ENCODE peak calls at places on chromosomes 11 and 22, in six cellular contexts. Q is HepG2; D is heart left ventricle; J is IMR-90; W is A549; N is CD8-positive, alpha-beta memory T cell. S is an unnamed sample.

GRCh38 chr11:726278-726915 is 20.4 kb downstream of the EPS8L2 start:
- DNase-seq in W (no peak), Q (no peak), J (peak), N (peak), D (no peak), S (peak)

GRCh38 chr11:76629853-76630599 is 40.5 kb downstream of the LRRC32 start:
- DNase-seq in Q (no peak), N (no peak), D (peak), J (peak), W (no peak), S (peak)

GRCh38 chr22:49094151-49094550 is 733.5 kb downstream of the BRD1 start:
- DNase-seq in J (no peak), W (no peak), D (no peak), Q (no peak), N (no peak), S (no peak)

GRCh38 chr11:64913171-64913727 is 3.8 kb downstream of the ATG2A start:
- DNase-seq in J (no peak), W (no peak), N (no peak), Q (no peak), D (no peak), S (no peak)

GRCh38 chr11:78040691-78041379 is 17.8 kb upstream of the KCTD14 start:
- DNase-seq in Q (no peak), D (no peak), W (no peak), J (no peak), N (no peak), S (no peak)

GRCh38 chr11:117690484-117691205 is 106.4 kb downstream of the DSCAML1 start:
- DNase-seq in Q (no peak), J (no peak), N (no peak), W (no peak), D (no peak), S (no peak)

GRCh38 chr11:35223429-35223828 is 84.5 kb downstream of the CD44 start:
- DNase-seq in D (no peak), W (no peak), N (no peak), J (peak), Q (no peak), S (no peak)

GRCh38 chr11:8913961-8914660 is 3.1 kb downstream of the AKIP1 start:
- DNase-seq in Q (peak), N (peak), W (peak), D (peak), J (peak), S (no peak)

GRCh38 chr11:100356035-100356434 is 331.1 kb upstream of the ARHGAP42 start:
- DNase-seq in Q (no peak), D (no peak), W (no peak), J (no peak), N (no peak), S (no peak)

GRCh38 chr11:80096736-80097135 is 655.9 kb upstream of the TENM4 start:
- DNase-seq in Q (no peak), D (no peak), J (peak), W (no peak), N (no peak), S (no peak)

GRCh38 chr11:119739021-119739703 is 10.2 kb upstream of the NECTIN1 start:
- DNase-seq in D (no peak), Q (no peak), W (no peak), N (no peak), J (no peak), S (no peak)

GRCh38 chr11:13008625-13009475 is at the start of gene RASSF10:
- DNase-seq in N (no peak), D (peak), J (no peak), W (peak), Q (no peak), S (peak)

GRCh38 chr11:18243783-18244362 is 4.6 kb downstream of the SAA2 start:
- DNase-seq in J (peak), W (peak), D (no peak), Q (peak), N (peak), S (peak)

GRCh38 chr22:19810381-19811141 is 44.1 kb downstream of the GNB1L start:
- DNase-seq in D (no peak), W (no peak), J (peak), Q (no peak), N (no peak), S (no peak)

GRCh38 chr11:2802389-2803185 is 83.0 kb downstream of the CDKN1C start:
- DNase-seq in N (no peak), J (no peak), D (peak), W (no peak), Q (no peak), S (peak)

GRCh38 chr22:25235547-25236290 is 16.3 kb downstream of the CRYBB2 start:
- DNase-seq in D (peak), W (peak), J (peak), Q (peak), N (no peak), S (peak)

GRCh38 chr11:96827164-96827563 is 437.4 kb downstream of the JRKL start:
- DNase-seq in W (peak), J (peak), Q (no peak), N (no peak), D (no peak), S (no peak)

GRCh38 chr11:61067782-61068181 is 34.5 kb upstream of the CD5 start:
- DNase-seq in W (no peak), J (no peak), D (no peak), N (no peak), Q (no peak), S (no peak)

GRCh38 chr11:1126491-1126926 is 31.2 kb upstream of the MUC5AC start:
- DNase-seq in D (peak), Q (no peak), W (no peak), N (no peak), J (no peak), S (no peak)

GRCh38 chr11:76524919-76525318 is 80.1 kb downstream of the EMSY start:
- DNase-seq in N (no peak), Q (peak), J (peak), W (peak), D (no peak), S (peak)

GRCh38 chr11:2518112-2518982 is 73.5 kb downstream of the KCNQ1 start:
- DNase-seq in N (no peak), J (no peak), W (no peak), Q (no peak), D (no peak), S (no peak)

GRCh38 chr11:102581091-102581490 is 44.0 kb downstream of the MMP20 start:
- DNase-seq in D (no peak), N (no peak), Q (no peak), W (no peak), J (no peak), S (no peak)

GRCh38 chr22:23230348-23231068 is 50.2 kb downstream of the BCR start:
- DNase-seq in D (no peak), J (no peak), N (no peak), Q (no peak), W (no peak), S (no peak)

GRCh38 chr11:94171693-94172440 is 43.2 kb downstream of the PANX1 start:
- DNase-seq in Q (peak), D (no peak), W (peak), N (no peak), J (peak), S (no peak)

GRCh38 chr11:129951201-129951882 is 51.3 kb downstream of the PRDM10 start:
- DNase-seq in D (no peak), J (no peak), N (no peak), W (no peak), Q (no peak), S (no peak)

GRCh38 chr11:30310623-30311022 is 12.3 kb upstream of the ARL14EP start:
- DNase-seq in W (no peak), J (no peak), N (no peak), D (no peak), Q (no peak), S (no peak)

GRCh38 chr11:134261626-134262488 is 8.5 kb downstream of the ACAD8 start:
- DNase-seq in W (peak), Q (peak), N (no peak), D (no peak), J (no peak), S (no peak)

GRCh38 chr11:25566298-25567200 is 765.4 kb upstream of the ANO3 start:
- DNase-seq in W (no peak), D (peak), N (no peak), J (no peak), Q (no peak), S (peak)

GRCh38 chr22:49848690-49849160 is 4.9 kb upstream of the ZBED4 start:
- DNase-seq in Q (no peak), J (no peak), D (peak), N (no peak), W (no peak), S (no peak)

GRCh38 chr22:38935023-38935422 is 22.4 kb upstream of the APOBEC3A start:
- DNase-seq in N (no peak), Q (no peak), J (no peak), W (peak), D (peak), S (peak)

GRCh38 chr11:131042711-131043110 is 126.4 kb upstream of the SNX19 start:
- DNase-seq in W (no peak), D (no peak), J (no peak), N (no peak), Q (no peak), S (no peak)

GRCh38 chr11:133127746-133128145 is 404.6 kb downstream of the OPCML start:
- DNase-seq in N (no peak), Q (no peak), J (no peak), W (no peak), D (no peak), S (no peak)

GRCh38 chr11:121091492-121092179 is 9.4 kb upstream of the TECTA start:
- DNase-seq in Q (peak), J (no peak), N (no peak), W (no peak), D (no peak), S (no peak)

GRCh38 chr11:69518081-69518950 is 36.9 kb downstream of the LINC01488 start:
- DNase-seq in Q (no peak), W (no peak), N (no peak), J (peak), D (no peak), S (no peak)

GRCh38 chr22:19696504-19697276 is 17.6 kb upstream of the SEPTIN5 start:
- DNase-seq in D (no peak), J (no peak), Q (no peak), W (no peak), N (no peak), S (no peak)

GRCh38 chr11:3840870-3841425 is at the start of gene RHOG:
- DNase-seq in D (peak), J (peak), W (peak), N (peak), Q (peak), S (peak)

GRCh38 chr11:118232659-118233058 is 7.8 kb upstream of the JAML start:
- DNase-seq in D (no peak), N (no peak), W (no peak), J (no peak), Q (peak), S (no peak)

GRCh38 chr11:44563716-44564115 is 1.7 kb upstream of the CD82 start:
- DNase-seq in W (no peak), Q (no peak), D (no peak), N (no peak), J (peak), S (no peak)
- H3K27ac ChIP-seq in W (no peak), Q (no peak), D (no peak), N (no peak), J (peak), S (peak)

GRCh38 chr11:111269146-111269868 is 23.8 kb downstream of the POU2AF2 start:
- DNase-seq in Q (peak), D (no peak), N (no peak), J (no peak), W (no peak), S (no peak)
- H3K27ac ChIP-seq in Q (peak), D (no peak), N (no peak), J (no peak), W (no peak), S (no peak)

DNA sequence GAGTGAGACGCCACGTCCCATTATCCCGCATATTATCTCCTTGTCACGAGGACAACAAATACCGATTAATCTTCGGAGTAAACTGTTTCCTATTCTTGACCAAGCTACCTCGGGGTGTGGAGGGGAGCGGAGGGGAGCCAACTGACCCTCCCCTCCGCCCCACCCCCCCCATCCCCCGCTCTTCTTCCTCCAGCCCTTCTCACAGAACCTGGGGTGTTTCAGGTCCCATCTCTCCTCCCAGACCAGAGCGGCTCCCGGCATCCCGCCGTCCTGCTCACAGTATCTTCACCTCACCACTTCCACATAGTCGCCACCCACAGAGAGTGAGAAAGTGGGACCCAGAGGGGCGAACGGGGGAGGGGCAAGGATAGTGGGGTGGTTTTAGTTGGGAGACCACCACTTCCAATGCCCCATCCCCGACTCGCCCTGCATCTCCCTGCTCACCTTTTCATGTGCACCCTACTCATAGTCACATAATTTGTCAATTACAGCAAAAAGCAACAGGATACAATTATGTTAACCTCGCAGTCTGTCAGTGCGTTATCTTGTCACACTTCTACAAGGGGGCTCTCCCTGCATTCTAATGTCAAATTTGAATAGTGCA is 11.2 kb downstream of the PAX6 start:
- DNase-seq in Q (no peak), J (no peak), D (no peak), N (no peak), W (no peak), S (no peak)
- H3K27ac ChIP-seq in Q (no peak), J (no peak), D (no peak), N (no peak), W (no peak), S (no peak)

GRCh38 chr22:29030016-29030617 is 31.5 kb downstream of the C22orf31 start:
- DNase-seq in D (no peak), W (no peak), J (no peak), Q (peak), N (no peak), S (no peak)
- H3K27ac ChIP-seq in D (no peak), W (peak), J (peak), Q (peak), N (no peak), S (peak)

GRCh38 chr11:75313457-75314272 is 37.8 kb downstream of the ARRB1 start:
- DNase-seq in Q (no peak), D (peak), J (peak), W (no peak), N (no peak), S (peak)
- H3K27ac ChIP-seq in Q (no peak), D (peak), J (peak), W (no peak), N (peak), S (peak)

GRCh38 chr11:23991140-23991539 is 505.7 kb upstream of the LUZP2 start:
- DNase-seq in D (no peak), Q (no peak), J (peak), W (no peak), N (no peak), S (no peak)

GRCh38 chr11:23990346-23990745 is 506.5 kb upstream of the LUZP2 start:
- DNase-seq in W (no peak), D (no peak), N (no peak), Q (no peak), J (peak), S (no peak)

GRCh38 chr11:23988381-23989006 is 508.4 kb upstream of the LUZP2 start:
- DNase-seq in W (peak), D (no peak), N (no peak), Q (peak), J (peak), S (no peak)
- H3K27ac ChIP-seq in W (no peak), D (no peak), N (no peak), Q (no peak), J (peak), S (no peak)

GRCh38 chr11:74018331-74019005 is 9.6 kb upstream of the UCP3 start:
- DNase-seq in Q (peak), J (peak), W (no peak), N (no peak), D (peak), S (peak)
- H3K27ac ChIP-seq in Q (peak), J (peak), W (peak), N (no peak), D (peak), S (peak)

GRCh38 chr11:46694095-46694494 is 6.3 kb downstream of the ARHGAP1 start:
- DNase-seq in D (no peak), W (no peak), J (no peak), N (no peak), Q (no peak), S (no peak)

GRCh38 chr11:46692450-46692849 is 8.0 kb downstream of the ARHGAP1 start:
- DNase-seq in Q (no peak), J (no peak), D (no peak), W (no peak), N (no peak), S (no peak)

GRCh38 chr11:46693597-46694012 is 6.8 kb downstream of the ARHGAP1 start:
- DNase-seq in N (no peak), Q (no peak), J (peak), W (no peak), D (no peak), S (no peak)

GRCh38 chr11:46686886-46687810 is 13.3 kb downstream of the ARHGAP1 start:
- DNase-seq in W (no peak), Q (no peak), N (no peak), J (peak), D (no peak), S (no peak)

DNA sequence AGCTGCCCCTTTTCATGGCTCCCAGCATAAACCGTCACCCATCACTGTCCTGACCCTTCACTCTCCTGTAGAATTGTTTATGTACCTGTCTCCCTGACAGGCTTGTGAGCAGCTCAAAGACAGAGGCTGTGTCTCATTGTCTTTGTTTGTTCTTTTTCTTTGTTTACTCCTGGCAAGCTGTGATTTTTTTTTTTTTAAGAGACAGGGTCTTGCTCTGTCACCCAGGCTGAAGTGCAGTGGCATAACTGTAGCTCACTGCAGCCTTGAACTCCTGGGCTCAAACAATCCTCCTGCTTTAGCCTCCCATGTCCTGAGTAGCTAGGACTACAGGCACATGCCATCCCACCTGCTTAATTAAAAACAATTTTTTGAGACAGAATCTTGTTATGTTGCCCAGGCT is 9.7 kb downstream of the ARHGAP1 start:
- DNase-seq in D (no peak), J (no peak), W (no peak), N (no peak), Q (peak), S (no peak)
- H3K27ac ChIP-seq in D (no peak), J (no peak), W (no peak), N (no peak), Q (peak), S (no peak)

S was measured in lung.